ENCODE peak calls at places on chromosome 3, in ten cellular contexts. One of them, this sample, is unnamed.

GRCh38 chr3:77038468-77038927 is 1.4 kb upstream of the ROBO2 start:
- DNase-seq in KBM-7: peak; percentile 59
- DNase-seq in Kasumi-1: peak; percentile 94
- DNase-seq in ovary: peak; percentile 74
- DNase-seq in hippocampal formation: peak; percentile 65
- DNase-seq in naive thymus-derived CD8-positive, alpha-beta T cell: no peak
- DNase-seq in anterior cingulate cortex: peak; percentile 57
- DNase-seq in activated CD4-positive, CD25-positive, alpha-beta regulatory T cell: no peak
- DNase-seq in naive B cell: no peak
- DNase-seq in stimulated activated naive CD8-positive, alpha-beta T cell treated with anti-CD3 and anti-CD28 coated beads, Interleukin-15, Interleukin-2, amounts not matched to agents 100 U/mL and 50 U/mL, for 24 hours: no peak
- DNase-seq in this sample: peak; percentile 80

GRCh38 chr3:42741796-42742195 is 31.3 kb downstream of the CCDC13 start:
- DNase-seq in Kasumi-1: no peak
- DNase-seq in naive B cell: no peak
- DNase-seq in anterior cingulate cortex: no peak
- DNase-seq in ovary: no peak
- DNase-seq in activated CD4-positive, CD25-positive, alpha-beta regulatory T cell: no peak
- DNase-seq in naive thymus-derived CD8-positive, alpha-beta T cell: no peak
- DNase-seq in KBM-7: no peak
- DNase-seq in stimulated activated naive CD8-positive, alpha-beta T cell treated with anti-CD3 and anti-CD28 coated beads, Interleukin-15, Interleukin-2, amounts not matched to agents 100 U/mL and 50 U/mL, for 24 hours: no peak
- DNase-seq in hippocampal formation: no peak
- DNase-seq in this sample: no peak

GRCh38 chr3:111852540-111852939 is 6.5 kb upstream of the PHLDB2 start:
- DNase-seq in ovary: no peak
- DNase-seq in activated CD4-positive, CD25-positive, alpha-beta regulatory T cell: no peak
- DNase-seq in Kasumi-1: no peak
- DNase-seq in stimulated activated naive CD8-positive, alpha-beta T cell treated with anti-CD3 and anti-CD28 coated beads, Interleukin-15, Interleukin-2, amounts not matched to agents 100 U/mL and 50 U/mL, for 24 hours: no peak
- DNase-seq in naive thymus-derived CD8-positive, alpha-beta T cell: no peak
- DNase-seq in anterior cingulate cortex: no peak
- DNase-seq in KBM-7: no peak
- DNase-seq in hippocampal formation: no peak
- DNase-seq in naive B cell: no peak
- DNase-seq in this sample: no peak

GRCh38 chr3:107045791-107046190 is 331.4 kb upstream of the CCDC54 start:
- DNase-seq in anterior cingulate cortex: peak; percentile 38
- DNase-seq in hippocampal formation: peak; percentile 32
- DNase-seq in naive B cell: no peak
- DNase-seq in KBM-7: no peak
- DNase-seq in ovary: no peak
- DNase-seq in Kasumi-1: no peak
- DNase-seq in stimulated activated naive CD8-positive, alpha-beta T cell treated with anti-CD3 and anti-CD28 coated beads, Interleukin-15, Interleukin-2, amounts not matched to agents 100 U/mL and 50 U/mL, for 24 hours: no peak
- DNase-seq in naive thymus-derived CD8-positive, alpha-beta T cell: no peak
- DNase-seq in activated CD4-positive, CD25-positive, alpha-beta regulatory T cell: no peak
- DNase-seq in this sample: no peak

GRCh38 chr3:58540176-58540863 is 3.3 kb upstream of the ACOX2 start:
- DNase-seq in ovary: no peak
- DNase-seq in naive B cell: no peak
- DNase-seq in hippocampal formation: no peak
- DNase-seq in KBM-7: no peak
- DNase-seq in stimulated activated naive CD8-positive, alpha-beta T cell treated with anti-CD3 and anti-CD28 coated beads, Interleukin-15, Interleukin-2, amounts not matched to agents 100 U/mL and 50 U/mL, for 24 hours: no peak
- DNase-seq in anterior cingulate cortex: no peak
- DNase-seq in Kasumi-1: no peak
- DNase-seq in naive thymus-derived CD8-positive, alpha-beta T cell: no peak
- DNase-seq in activated CD4-positive, CD25-positive, alpha-beta regulatory T cell: no peak
- DNase-seq in this sample: no peak

GRCh38 chr3:53169045-53169831 is 8.2 kb downstream of the PRKCD start:
- DNase-seq in activated CD4-positive, CD25-positive, alpha-beta regulatory T cell: no peak
- DNase-seq in ovary: no peak
- DNase-seq in hippocampal formation: peak; percentile 32
- DNase-seq in KBM-7: peak; percentile 72
- DNase-seq in anterior cingulate cortex: no peak
- DNase-seq in stimulated activated naive CD8-positive, alpha-beta T cell treated with anti-CD3 and anti-CD28 coated beads, Interleukin-15, Interleukin-2, amounts not matched to agents 100 U/mL and 50 U/mL, for 24 hours: no peak
- DNase-seq in naive thymus-derived CD8-positive, alpha-beta T cell: no peak
- DNase-seq in naive B cell: no peak
- DNase-seq in Kasumi-1: no peak
- DNase-seq in this sample: no peak

GRCh38 chr3:13850161-13850945 is 29.5 kb downstream of the WNT7A start:
- DNase-seq in naive thymus-derived CD8-positive, alpha-beta T cell: no peak
- DNase-seq in Kasumi-1: no peak
- DNase-seq in hippocampal formation: no peak
- DNase-seq in activated CD4-positive, CD25-positive, alpha-beta regulatory T cell: no peak
- DNase-seq in ovary: no peak
- DNase-seq in naive B cell: no peak
- DNase-seq in anterior cingulate cortex: no peak
- DNase-seq in KBM-7: no peak
- DNase-seq in stimulated activated naive CD8-positive, alpha-beta T cell treated with anti-CD3 and anti-CD28 coated beads, Interleukin-15, Interleukin-2, amounts not matched to agents 100 U/mL and 50 U/mL, for 24 hours: no peak
- DNase-seq in this sample: no peak

GRCh38 chr3:119849126-119849525 is 67.2 kb downstream of the NR1I2 start:
- DNase-seq in hippocampal formation: no peak
- DNase-seq in naive thymus-derived CD8-positive, alpha-beta T cell: no peak
- DNase-seq in ovary: no peak
- DNase-seq in KBM-7: no peak
- DNase-seq in stimulated activated naive CD8-positive, alpha-beta T cell treated with anti-CD3 and anti-CD28 coated beads, Interleukin-15, Interleukin-2, amounts not matched to agents 100 U/mL and 50 U/mL, for 24 hours: no peak
- DNase-seq in anterior cingulate cortex: no peak
- DNase-seq in Kasumi-1: no peak
- DNase-seq in naive B cell: no peak
- DNase-seq in activated CD4-positive, CD25-positive, alpha-beta regulatory T cell: no peak
- DNase-seq in this sample: no peak

GRCh38 chr3:30353711-30354467 is 252.5 kb upstream of the TGFBR2 start:
- DNase-seq in anterior cingulate cortex: no peak
- DNase-seq in KBM-7: peak; percentile 69
- DNase-seq in naive B cell: peak; percentile 46
- DNase-seq in Kasumi-1: peak; percentile 18
- DNase-seq in ovary: no peak
- DNase-seq in naive thymus-derived CD8-positive, alpha-beta T cell: peak; percentile 94
- DNase-seq in hippocampal formation: no peak
- DNase-seq in activated CD4-positive, CD25-positive, alpha-beta regulatory T cell: no peak
- DNase-seq in stimulated activated naive CD8-positive, alpha-beta T cell treated with anti-CD3 and anti-CD28 coated beads, Interleukin-15, Interleukin-2, amounts not matched to agents 100 U/mL and 50 U/mL, for 24 hours: peak; percentile 41
- DNase-seq in this sample: no peak